ENCODE peak calls at places on chromosomes 3 and 15, in nine cellular contexts. U, D, Z, Y, W, C, I, F and G are unnamed samples.

GRCh38 chr3:129226374-129226773 is 23.0 kb upstream of the COPG1 start:
- DNase-seq in C (peak), D (peak), Z (no peak), I (peak), F (peak), W (peak), Y (peak), U (peak), G (no peak)

GRCh38 chr3:45252833-45253232 is 26.7 kb upstream of the TMEM158 start:
- DNase-seq in I (no peak), D (no peak), Z (no peak), C (no peak), F (no peak), Y (no peak), W (no peak), U (no peak), G (no peak)

GRCh38 chr3:136078421-136079364 is 113.2 kb downstream of the PPP2R3A start:
- DNase-seq in D (peak), F (no peak), I (peak), Y (no peak), C (no peak), Z (no peak), U (no peak), W (no peak), G (no peak)

GRCh38 chr3:197580253-197580691 is 24.5 kb upstream of the BDH1 start:
- DNase-seq in I (no peak), U (no peak), D (no peak), Y (no peak), Z (no peak), F (no peak), C (no peak), W (no peak), G (no peak)

GRCh38 chr3:126553284-126553811 is 5.4 kb downstream of the C3orf22 start:
- DNase-seq in C (no peak), I (no peak), W (no peak), F (no peak), Z (no peak), U (no peak), Y (peak), D (peak), G (no peak)

GRCh38 chr3:86794336-86795065 is 196.4 kb downstream of the VGLL3 start:
- DNase-seq in Y (no peak), U (no peak), W (peak), F (no peak), C (no peak), I (peak), Z (no peak), D (no peak), G (no peak)

GRCh38 chr3:11230125-11230524 is 42.1 kb upstream of the ATG7 start:
- DNase-seq in U (no peak), C (no peak), D (no peak), Z (no peak), Y (no peak), F (no peak), W (peak), I (no peak), G (no peak)

GRCh38 chr3:59386165-59386564 is 336.3 kb upstream of the CFAP20DC start:
- DNase-seq in I (no peak), W (no peak), D (no peak), C (no peak), F (no peak), Y (no peak), Z (no peak), U (no peak), G (no peak)

GRCh38 chr3:16793321-16793720 is 91.4 kb upstream of the PLCL2 start:
- DNase-seq in Z (no peak), D (no peak), F (no peak), I (no peak), W (no peak), Y (no peak), U (no peak), C (no peak), G (no peak)

DNA sequence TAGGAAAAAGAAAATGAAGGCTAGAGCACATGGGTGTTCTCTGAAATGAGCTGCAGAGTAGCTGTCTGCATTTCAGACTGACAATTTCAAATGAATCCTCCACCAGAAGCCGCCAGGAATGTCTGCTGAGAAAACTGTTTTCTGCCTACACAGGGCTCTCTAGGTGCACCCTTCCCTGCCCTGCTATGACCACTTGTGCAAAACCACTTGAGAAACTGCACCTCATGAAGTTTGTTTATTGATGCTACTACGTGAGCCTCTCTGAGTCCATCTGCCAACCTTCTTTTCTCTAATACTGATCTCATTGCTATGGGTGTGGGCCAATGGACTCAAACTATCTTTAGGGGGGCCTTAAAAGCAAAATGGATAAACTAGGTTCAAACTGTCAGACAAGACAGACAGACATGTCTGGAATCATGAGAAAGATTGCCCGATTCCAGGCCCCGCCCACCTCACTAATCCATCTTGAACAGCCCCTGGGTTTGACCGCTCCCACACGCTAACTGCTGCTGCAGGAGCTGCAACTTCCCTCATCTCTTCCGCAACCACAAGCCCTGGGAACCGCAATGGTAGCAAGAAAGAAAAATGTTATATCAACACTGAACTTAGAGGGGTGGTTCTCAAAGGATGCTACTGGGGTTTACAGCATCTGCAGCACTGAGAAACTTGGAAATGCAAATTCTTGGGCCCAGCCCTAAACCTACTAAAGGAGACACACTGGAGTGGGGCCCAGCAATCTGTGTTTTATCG is 9.0 kb upstream of the CD47 start:
- DNase-seq in D (no peak), F (peak), C (no peak), W (no peak), Z (no peak), I (no peak), Y (no peak), U (no peak), G (no peak)
- TF ChIP-seq CTCF in D (no peak), F (no peak), C (no peak), W (no peak), Z (no peak), I (no peak), Y (no peak), U (no peak), G (no peak)

GRCh38 chr3:133246119-133246518 is 153.7 kb upstream of the BFSP2 start:
- DNase-seq in Y (no peak), C (no peak), W (peak), F (no peak), I (peak), D (peak), Z (no peak), U (peak), G (no peak)

GRCh38 chr3:133248389-133248788 is 151.5 kb upstream of the BFSP2 start:
- DNase-seq in U (no peak), F (no peak), Y (no peak), D (no peak), W (no peak), I (no peak), C (no peak), Z (no peak), G (no peak)

GRCh38 chr3:133249490-133249889 is 150.4 kb upstream of the BFSP2 start:
- DNase-seq in Z (no peak), C (no peak), U (no peak), F (no peak), W (no peak), D (no peak), I (no peak), Y (no peak), G (no peak)

GRCh38 chr3:133246773-133247172 is 153.1 kb upstream of the BFSP2 start:
- DNase-seq in F (no peak), W (no peak), C (no peak), Z (no peak), U (no peak), Y (no peak), D (peak), I (no peak), G (no peak)
- TF ChIP-seq CTCF in F (no peak), W (no peak), C (no peak), Z (no peak), U (no peak), Y (no peak), D (no peak), I (no peak), G (no peak)

DNA sequence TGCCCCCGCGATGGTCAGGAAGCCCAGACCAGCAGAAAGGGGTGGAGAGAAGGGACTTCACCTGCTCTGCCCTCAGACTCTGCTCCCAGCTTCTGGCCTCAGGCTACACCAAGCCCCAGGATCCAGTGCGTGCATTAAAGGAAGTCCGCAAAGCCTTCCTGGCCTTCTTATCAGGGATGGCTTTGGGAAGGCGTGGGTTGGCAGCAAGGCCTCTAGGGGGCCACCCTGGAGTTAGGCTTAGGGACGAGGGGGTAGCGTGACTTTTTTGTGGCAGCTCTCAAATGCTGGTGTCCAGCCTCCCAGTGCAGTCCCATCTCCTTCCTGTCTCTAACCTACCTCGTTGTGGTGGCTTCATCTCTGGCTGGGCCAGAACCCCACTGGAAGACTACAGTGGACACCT is 18.9 kb upstream of the RPL29 start:
- DNase-seq in Y (no peak), I (no peak), U (no peak), W (no peak), C (no peak), Z (no peak), D (no peak), F (no peak), G (no peak)
- TF ChIP-seq CTCF in Y (no peak), I (peak), U (no peak), W (peak), C (peak), Z (peak), D (peak), F (no peak), G (no peak)

GRCh38 chr3:12785096-12785495 is 11.4 kb upstream of the CAND2 start:
- DNase-seq in C (no peak), Z (no peak), W (no peak), F (no peak), Y (no peak), D (no peak), U (no peak), I (no peak), G (no peak)

GRCh38 chr3:12775226-12775625 is 16.2 kb upstream of the TMEM40 start:
- DNase-seq in U (no peak), C (no peak), D (no peak), I (no peak), Y (no peak), F (no peak), Z (no peak), W (no peak), G (no peak)

GRCh38 chr3:12782172-12782815 is 14.2 kb upstream of the CAND2 start:
- DNase-seq in I (peak), U (peak), W (peak), Z (no peak), F (no peak), D (no peak), C (no peak), Y (no peak), G (no peak)

DNA sequence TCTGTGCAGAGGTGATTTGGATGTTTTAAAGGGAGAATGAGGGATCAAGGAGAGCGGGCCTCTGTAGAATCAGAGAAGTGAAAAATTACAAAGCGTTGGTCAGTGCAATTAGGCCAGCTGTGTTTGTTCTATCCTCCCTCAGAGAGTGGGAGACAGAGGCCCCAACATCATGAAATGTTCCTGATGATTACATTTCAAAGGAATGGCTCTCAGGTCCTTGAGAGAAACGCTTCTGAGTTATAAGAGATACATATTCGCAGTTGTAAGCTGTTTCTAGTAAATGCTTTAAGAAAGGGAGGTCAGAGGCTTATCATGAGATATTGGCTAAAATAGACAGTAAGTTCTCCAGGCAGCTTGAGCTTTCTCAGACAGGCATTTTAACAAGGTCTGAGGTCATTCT is 15.7 kb upstream of the CAND2 start:
- DNase-seq in F (no peak), Y (no peak), C (no peak), I (no peak), W (peak), D (no peak), Z (no peak), U (no peak), G (no peak)
- TF ChIP-seq CTCF in F (no peak), Y (no peak), C (no peak), I (no peak), W (no peak), D (no peak), Z (no peak), U (no peak), G (no peak)

GRCh38 chr3:194286747-194287146 is 64.4 kb downstream of the CPN2 start:
- DNase-seq in U (peak), Y (no peak), W (no peak), Z (no peak), C (no peak), F (no peak), I (no peak), D (no peak), G (no peak)

GRCh38 chr3:194287977-194288706 is 63.0 kb downstream of the CPN2 start:
- DNase-seq in Y (no peak), D (no peak), F (no peak), Z (no peak), C (no peak), I (no peak), U (peak), W (no peak), G (no peak)

GRCh38 chr3:194285024-194285858 is 65.9 kb downstream of the CPN2 start:
- DNase-seq in F (no peak), Y (no peak), U (peak), I (peak), C (peak), Z (no peak), D (no peak), W (peak), G (no peak)

GRCh38 chr3:194285859-194286197 is 65.3 kb downstream of the CPN2 start:
- DNase-seq in Z (no peak), Y (no peak), U (peak), D (no peak), C (peak), F (no peak), W (peak), I (peak), G (no peak)

GRCh38 chr3:194287392-194287791 is 63.7 kb downstream of the CPN2 start:
- DNase-seq in F (no peak), W (no peak), D (no peak), I (no peak), U (no peak), C (no peak), Z (no peak), Y (no peak), G (no peak)
- TF ChIP-seq CTCF in F (no peak), W (peak), D (peak), I (no peak), U (no peak), C (no peak), Z (peak), Y (no peak), G (no peak)

GRCh38 chr3:193451881-193452280 is 73.3 kb upstream of the ATP13A5 start:
- DNase-seq in U (no peak), I (no peak), C (no peak), W (peak), Y (no peak), Z (no peak), D (no peak), F (no peak), G (no peak)

GRCh38 chr3:193446975-193447602 is 68.5 kb upstream of the ATP13A5 start:
- DNase-seq in D (no peak), U (no peak), F (no peak), W (no peak), C (no peak), Y (no peak), I (no peak), Z (no peak), G (no peak)

DNA sequence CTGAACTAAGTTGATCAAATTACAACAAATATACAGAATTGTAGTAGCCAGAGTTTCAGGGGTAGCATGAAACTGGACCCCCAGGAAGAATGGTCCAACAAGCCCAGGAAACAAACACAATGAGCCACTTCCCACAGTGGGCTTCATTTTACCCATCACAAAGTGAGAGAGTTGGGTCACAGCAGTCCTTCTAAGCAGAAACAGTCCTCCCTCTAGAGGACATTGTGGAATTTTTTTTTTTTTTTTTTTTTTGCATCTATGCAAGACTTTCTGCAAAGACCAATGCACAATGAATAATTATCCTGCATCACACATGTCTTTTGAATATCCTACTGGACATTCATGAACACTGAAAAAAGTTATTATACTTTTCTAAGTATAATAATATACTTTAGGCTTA is 73.8 kb upstream of the ATP13A5 start:
- DNase-seq in I (peak), U (no peak), Z (no peak), D (peak), C (no peak), W (no peak), F (no peak), Y (no peak), G (no peak)
- TF ChIP-seq CTCF in I (peak), U (peak), Z (peak), D (peak), C (no peak), W (no peak), F (no peak), Y (no peak), G (no peak)

GRCh38 chr3:134087046-134087974 is 57.6 kb upstream of the SLCO2A1 start:
- DNase-seq in F (no peak), I (no peak), Y (no peak), C (no peak), U (no peak), Z (no peak), W (peak), D (no peak), G (no peak)

GRCh38 chr3:134086616-134087015 is 56.9 kb upstream of the SLCO2A1 start:
- DNase-seq in F (no peak), W (no peak), I (no peak), U (no peak), Z (no peak), C (no peak), D (no peak), Y (no peak), G (no peak)

GRCh38 chr3:134084230-134084950 is 54.7 kb upstream of the SLCO2A1 start:
- DNase-seq in F (no peak), I (no peak), W (no peak), U (no peak), C (no peak), D (no peak), Y (no peak), Z (no peak), G (no peak)

GRCh38 chr3:134083626-134084229 is 54.0 kb upstream of the SLCO2A1 start:
- DNase-seq in F (no peak), Y (no peak), U (no peak), Z (no peak), D (no peak), C (no peak), W (no peak), I (no peak), G (no peak)

GRCh38 chr3:134085034-134085775 is 55.5 kb upstream of the SLCO2A1 start:
- DNase-seq in U (no peak), W (no peak), F (no peak), I (no peak), Y (no peak), Z (no peak), D (no peak), C (no peak), G (no peak)
- TF ChIP-seq CTCF in U (no peak), W (no peak), F (no peak), I (no peak), Y (no peak), Z (no peak), D (no peak), C (no peak), G (no peak)

DNA sequence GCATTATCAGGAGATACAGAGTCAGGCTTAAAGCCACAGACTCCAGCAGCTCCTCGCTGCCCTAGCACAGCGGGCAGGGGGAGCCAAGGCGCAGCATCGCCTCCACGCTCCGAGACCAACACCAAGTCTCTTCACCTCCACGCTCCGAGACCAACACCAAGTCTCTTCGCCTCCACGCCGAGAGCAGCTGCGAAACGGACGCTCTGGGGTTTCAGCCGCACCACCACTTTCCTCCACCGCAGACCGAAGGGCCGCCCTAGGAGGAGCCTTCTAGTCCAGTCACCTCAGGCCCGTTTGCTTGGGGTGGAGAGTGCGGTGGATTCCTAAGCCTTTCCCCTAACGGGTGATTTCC is 678 bp downstream of the DMXL2 start:
- DNase-seq in I (peak), F (peak), D (peak), Z (peak), Y (peak), W (peak), U (peak), C (peak), G (peak)
- TF ChIP-seq CTCF in I (peak), F (no peak), D (no peak), Z (no peak), Y (no peak), W (peak), U (no peak), C (no peak), G (no peak)